ENCODE peak calls at places on chromosome 3, in six cellular contexts. K is tibial artery, V is hepatocyte, O is dorsolateral prefrontal cortex, W is kidney, Z is heart right ventricle. X is an unnamed sample.

GRCh38 chr3:148911173-148911572 is 46.1 kb downstream of the CPA3 start:
- DNase-seq in V (peak; percentile 28), W (no peak), Z (no peak), O (no peak), K (no peak), X (no peak)

GRCh38 chr3:181976526-181976925 is 264.8 kb downstream of the SOX2 start:
- DNase-seq in W (no peak), Z (no peak), V (no peak), O (no peak), K (no peak), X (no peak)

GRCh38 chr3:121707531-121708273 is 41.8 kb downstream of the GOLGB1 start:
- DNase-seq in K (no peak), O (no peak), W (no peak), Z (no peak), V (no peak), X (no peak)

GRCh38 chr3:13046569-13047279 is 26.5 kb downstream of the IQSEC1 start:
- DNase-seq in K (no peak), O (no peak), Z (no peak), W (peak; percentile 49), V (no peak), X (no peak)

GRCh38 chr3:111913163-111913763 is 54.2 kb downstream of the PHLDB2 start:
- DNase-seq in K (no peak), W (no peak), O (no peak), V (no peak), Z (no peak), X (no peak)

GRCh38 chr3:72160351-72160750 is 375.4 kb upstream of the PROK2 start:
- DNase-seq in Z (no peak), V (no peak), O (no peak), W (no peak), K (no peak), X (no peak)

GRCh38 chr3:166531730-166532129 is 694.5 kb upstream of the BCHE start:
- DNase-seq in O (no peak), W (no peak), Z (no peak), K (no peak), V (no peak), X (no peak)

GRCh38 chr3:137792633-137793271 is 28.6 kb downstream of the SOX14 start:
- DNase-seq in Z (no peak), O (no peak), V (peak; percentile 56), W (no peak), K (no peak), X (peak; percentile 7)

GRCh38 chr3:107962946-107963345 is 127.9 kb downstream of the CD47 start:
- DNase-seq in V (peak; percentile 64), K (no peak), Z (no peak), O (peak; percentile 45), W (no peak), X (no peak)

GRCh38 chr3:9808345-9809037 is 1.6 kb upstream of the TTLL3 start:
- DNase-seq in K (no peak), O (no peak), V (peak; percentile 51), Z (no peak), W (no peak), X (no peak)

GRCh38 chr3:112786881-112787625 is 59.6 kb downstream of the CD200R1L start:
- DNase-seq in V (no peak), O (no peak), K (no peak), W (no peak), Z (no peak), X (no peak)

GRCh38 chr3:65603631-65604030 is 435.1 kb downstream of the MAGI1 start:
- DNase-seq in Z (no peak), K (no peak), O (no peak), V (no peak), W (no peak), X (no peak)

GRCh38 chr3:106030620-106030945 is 161.8 kb upstream of the CBLB start:
- DNase-seq in K (no peak), V (no peak), W (no peak), Z (no peak), O (no peak), X (no peak)

GRCh38 chr3:71504250-71505036 is 79.1 kb downstream of the FOXP1 start:
- DNase-seq in O (no peak), K (no peak), V (no peak), Z (no peak), W (no peak), X (no peak)

GRCh38 chr3:195196266-195196665 is 74.7 kb downstream of the XXYLT1 start:
- DNase-seq in Z (no peak), V (no peak), W (peak; percentile 39), O (no peak), K (no peak), X (no peak)

GRCh38 chr3:18751514-18751913 is 326.4 kb upstream of the SATB1 start:
- DNase-seq in Z (no peak), V (no peak), K (no peak), W (no peak), O (no peak), X (no peak)

GRCh38 chr3:21405671-21406667 is 345.0 kb downstream of the ZNF385D start:
- DNase-seq in V (no peak), O (no peak), Z (no peak), K (no peak), W (peak; percentile 67), X (no peak)

DNA sequence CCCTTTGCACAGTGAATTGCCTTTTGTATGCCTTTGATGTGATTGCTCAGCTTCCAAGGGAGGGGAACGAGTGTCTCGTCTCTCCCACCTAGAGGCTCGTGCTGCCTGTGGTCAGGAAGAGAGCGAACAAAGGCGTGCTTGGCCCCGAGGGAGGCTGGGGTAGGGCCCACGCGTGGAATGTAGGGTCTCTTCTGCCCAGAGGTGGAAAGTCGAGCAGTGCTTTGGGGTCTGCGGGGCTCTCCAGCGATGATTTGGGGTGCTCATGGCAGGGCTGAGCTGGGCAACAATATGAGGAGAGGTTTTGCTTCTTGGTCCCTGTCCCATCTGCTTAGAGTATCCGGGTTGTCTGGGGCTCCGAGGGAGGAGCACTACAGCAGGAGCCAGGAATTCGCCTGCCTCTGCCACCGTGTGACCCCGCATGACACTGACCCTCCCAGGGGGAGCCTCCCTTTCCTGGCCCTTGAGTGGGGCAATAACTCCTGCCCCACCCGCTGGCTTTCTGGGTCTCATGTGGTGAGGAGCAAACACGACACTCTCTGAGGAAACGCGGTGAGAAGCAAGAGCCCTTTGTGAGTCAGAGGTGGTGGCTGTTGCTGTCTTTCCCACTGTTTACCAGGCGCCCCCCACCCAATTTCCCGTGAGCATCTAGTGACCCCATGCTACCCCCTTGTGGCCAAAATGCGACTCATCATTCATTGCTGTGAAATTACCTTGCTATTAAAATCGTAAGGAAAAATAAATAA is 29.6 kb downstream of the CCNL1 start:
- DNase-seq in W (peak; percentile 76), K (peak; percentile 63), O (peak; percentile 20), Z (peak; percentile 47), V (peak; percentile 89), X (no peak)
- TF ChIP-seq CTCF in W (peak; percentile 53), K (peak; percentile 32), O (peak; percentile 73), Z (peak; percentile 76), V (peak; percentile 82), X (peak; percentile 62)

DNA sequence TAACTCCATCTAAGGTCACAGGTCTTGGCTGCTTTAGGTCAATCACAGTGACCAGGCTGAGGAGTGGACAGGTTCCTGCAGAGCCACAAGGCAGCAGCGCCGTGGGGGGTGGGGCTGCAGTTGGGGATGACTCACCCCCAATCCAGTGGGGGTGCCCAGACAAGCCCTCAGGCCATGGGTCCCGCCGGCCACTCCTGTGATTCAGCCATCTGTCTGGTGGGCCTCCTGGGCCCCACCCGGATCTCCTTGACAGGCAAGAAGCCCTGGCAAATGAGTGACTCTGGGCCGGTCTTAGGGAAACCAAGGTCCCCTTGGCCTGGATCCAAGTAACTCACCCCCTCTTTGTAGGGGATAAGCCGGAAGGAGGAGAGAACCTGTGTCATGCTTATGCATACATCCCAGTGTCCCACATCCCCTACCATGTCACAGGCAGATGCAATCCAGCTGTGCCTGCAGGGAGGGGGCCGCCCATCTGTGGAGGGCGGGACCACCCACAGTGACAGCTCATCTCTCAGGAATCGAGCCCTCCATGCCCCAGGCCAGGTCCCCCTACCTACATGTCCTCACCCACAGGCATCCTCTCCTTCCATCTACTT is 495 bp upstream of the COL7A1 start:
- DNase-seq in O (no peak), W (peak; percentile 92), Z (peak; percentile 62), K (no peak), V (peak; percentile 86), X (no peak)
- H3K4me3 ChIP-seq in O (peak overlapping the region; percentile 59), W (no peak overlapping the region), Z (peak overlapping the region; percentile 47), K (peak overlapping the region; percentile 55), V (no peak overlapping the region), X (no peak overlapping the region)

GRCh38 chr3:190072856-190073255 is 47.8 kb downstream of the P3H2 start:
- DNase-seq in V (no peak), O (no peak), Z (no peak), K (no peak), W (no peak), X (no peak)

GRCh38 chr3:190073264-190073663 is 47.4 kb downstream of the P3H2 start:
- DNase-seq in O (no peak), W (peak; percentile 65), V (peak; percentile 29), Z (no peak), K (no peak), X (no peak)

GRCh38 chr3:190076138-190076537 is 44.6 kb downstream of the P3H2 start:
- DNase-seq in K (no peak), Z (no peak), W (no peak), V (no peak), O (no peak), X (no peak)

GRCh38 chr3:190074817-190075216 is 45.9 kb downstream of the P3H2 start:
- DNase-seq in K (no peak), V (no peak), O (no peak), W (no peak), Z (no peak), X (no peak)

DNA sequence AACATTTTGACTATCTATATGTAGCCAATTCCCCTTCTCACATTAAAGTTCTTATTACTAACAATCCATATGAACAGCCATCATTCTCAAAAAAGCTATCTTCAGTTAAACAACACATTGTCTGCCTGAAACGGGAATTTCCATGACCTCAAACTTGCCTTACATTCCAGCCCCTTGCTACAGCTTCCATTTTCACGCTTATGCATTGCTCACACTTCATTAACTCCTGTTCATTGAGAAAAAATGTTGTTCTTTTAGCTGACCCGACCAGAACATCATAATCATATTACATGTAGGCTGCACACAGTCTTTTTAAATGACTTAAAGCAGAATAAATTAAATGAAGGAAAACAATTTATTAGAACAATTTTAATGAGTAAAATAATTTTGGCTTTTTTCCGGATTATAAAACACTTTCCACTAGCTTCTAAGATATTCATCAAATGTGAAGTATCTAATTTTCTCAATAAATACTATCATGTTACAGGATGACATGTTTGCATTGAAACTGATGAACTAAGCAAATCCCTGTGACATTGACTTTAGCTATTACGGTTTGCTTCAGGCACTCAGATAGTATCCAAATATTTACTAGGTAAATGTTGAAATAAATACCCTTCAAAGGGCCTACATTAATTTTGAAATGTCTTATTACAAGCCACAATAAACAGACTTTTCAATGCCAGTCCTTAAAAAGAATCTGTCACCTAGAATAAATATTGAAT is 49.9 kb downstream of the P3H2 start:
- DNase-seq in V (no peak), O (no peak), K (no peak), Z (no peak), W (no peak), X (no peak)
- TF ChIP-seq CTCF in V (no peak), O (no peak), K (no peak), Z (no peak), W (no peak), X (no peak)

GRCh38 chr3:59150039-59150438 is 100.2 kb upstream of the CFAP20DC start:
- DNase-seq in O (no peak), Z (no peak), K (no peak), W (no peak), V (peak; percentile 5), X (no peak)
- H3K4me3 ChIP-seq in O (no peak overlapping the region), Z (no peak overlapping the region), K (no peak overlapping the region), W (no peak overlapping the region), V (no peak overlapping the region), X (no peak overlapping the region)

X was measured in GM12864.